ENCODE peak calls at places on chromosomes 16 and 17, in eight cellular contexts. One of them, this sample, is unnamed.
A peak's percentile ranks its signal among the peaks of the same experiment; 100 is the strongest.

GRCh38 chr17:65527381-65527780 is 34.1 kb downstream of the AXIN2 start:
- DNase-seq in memory B cell: no peak
- DNase-seq in cardiac muscle cell: no peak
- DNase-seq in HEK293T: no peak
- DNase-seq in upper lobe of right lung: no peak
- DNase-seq in activated CD8-positive, alpha-beta memory T cell treated with anti-CD3 and anti-CD28 coated beads for 1 hour: no peak
- DNase-seq in fibroblast of pulmonary artery: no peak
- DNase-seq in sciatic nerve: no peak
- DNase-seq in this sample: no peak

GRCh38 chr16:65123846-65124513 is 2.1 kb upstream of the CDH11 start:
- DNase-seq in memory B cell: no peak
- DNase-seq in cardiac muscle cell: no peak
- DNase-seq in HEK293T: no peak
- DNase-seq in upper lobe of right lung: no peak
- DNase-seq in activated CD8-positive, alpha-beta memory T cell treated with anti-CD3 and anti-CD28 coated beads for 1 hour: no peak
- DNase-seq in fibroblast of pulmonary artery: no peak
- DNase-seq in sciatic nerve: no peak
- DNase-seq in this sample: no peak

GRCh38 chr16:66878067-66878466 is 2.2 kb upstream of the PDP2 start:
- DNase-seq in memory B cell: no peak
- DNase-seq in cardiac muscle cell: no peak
- DNase-seq in HEK293T: no peak
- DNase-seq in upper lobe of right lung: no peak
- DNase-seq in activated CD8-positive, alpha-beta memory T cell treated with anti-CD3 and anti-CD28 coated beads for 1 hour: no peak
- DNase-seq in fibroblast of pulmonary artery: no peak
- DNase-seq in sciatic nerve: no peak
- DNase-seq in this sample: peak; percentile 41

GRCh38 chr17:81551458-81552243 is 502 bp downstream of the FAAP100 start:
- DNase-seq in memory B cell: no peak
- DNase-seq in cardiac muscle cell: no peak
- DNase-seq in HEK293T: peak; percentile 39
- DNase-seq in upper lobe of right lung: no peak
- DNase-seq in activated CD8-positive, alpha-beta memory T cell treated with anti-CD3 and anti-CD28 coated beads for 1 hour: no peak
- DNase-seq in fibroblast of pulmonary artery: no peak
- DNase-seq in sciatic nerve: no peak
- DNase-seq in this sample: peak; percentile 69

GRCh38 chr17:72111374-72111773 is 9.4 kb upstream of the SOX9 start:
- DNase-seq in memory B cell: no peak
- DNase-seq in cardiac muscle cell: no peak
- DNase-seq in HEK293T: no peak
- DNase-seq in upper lobe of right lung: no peak
- DNase-seq in activated CD8-positive, alpha-beta memory T cell treated with anti-CD3 and anti-CD28 coated beads for 1 hour: no peak
- DNase-seq in fibroblast of pulmonary artery: no peak
- DNase-seq in sciatic nerve: no peak
- DNase-seq in this sample: no peak

GRCh38 chr17:63881935-63882601 is at the start of gene GH2:
- DNase-seq in memory B cell: peak; percentile 73
- DNase-seq in cardiac muscle cell: peak; percentile 62
- DNase-seq in HEK293T: peak; percentile 86
- DNase-seq in upper lobe of right lung: no peak
- DNase-seq in activated CD8-positive, alpha-beta memory T cell treated with anti-CD3 and anti-CD28 coated beads for 1 hour: peak; percentile 28
- DNase-seq in fibroblast of pulmonary artery: peak; percentile 53
- DNase-seq in sciatic nerve: no peak
- DNase-seq in this sample: peak; percentile 22

GRCh38 chr16:9976641-9977040 is 205.6 kb downstream of the GRIN2A start:
- DNase-seq in memory B cell: no peak
- DNase-seq in cardiac muscle cell: no peak
- DNase-seq in HEK293T: no peak
- DNase-seq in upper lobe of right lung: no peak
- DNase-seq in activated CD8-positive, alpha-beta memory T cell treated with anti-CD3 and anti-CD28 coated beads for 1 hour: no peak
- DNase-seq in fibroblast of pulmonary artery: no peak
- DNase-seq in sciatic nerve: no peak
- DNase-seq in this sample: no peak

GRCh38 chr16:77965346-77965745 is 57.0 kb upstream of the CLEC3A start:
- DNase-seq in memory B cell: no peak
- DNase-seq in cardiac muscle cell: no peak
- DNase-seq in HEK293T: no peak
- DNase-seq in upper lobe of right lung: no peak
- DNase-seq in activated CD8-positive, alpha-beta memory T cell treated with anti-CD3 and anti-CD28 coated beads for 1 hour: no peak
- DNase-seq in fibroblast of pulmonary artery: no peak
- DNase-seq in sciatic nerve: no peak
- DNase-seq in this sample: no peak

GRCh38 chr17:42288078-42288984 is at the start of gene STAT5A:
- DNase-seq in memory B cell: peak; percentile 74
- DNase-seq in cardiac muscle cell: peak; percentile 93
- DNase-seq in HEK293T: no peak
- DNase-seq in upper lobe of right lung: peak; percentile 95
- DNase-seq in activated CD8-positive, alpha-beta memory T cell treated with anti-CD3 and anti-CD28 coated beads for 1 hour: peak; percentile 62
- DNase-seq in fibroblast of pulmonary artery: peak; percentile 90
- DNase-seq in sciatic nerve: peak; percentile 94
- DNase-seq in this sample: peak; percentile 63

GRCh38 chr17:68468785-68469184 is 11.5 kb upstream of the WIPI1 start:
- DNase-seq in memory B cell: no peak
- DNase-seq in cardiac muscle cell: peak; percentile 57
- DNase-seq in HEK293T: no peak
- DNase-seq in upper lobe of right lung: no peak
- DNase-seq in activated CD8-positive, alpha-beta memory T cell treated with anti-CD3 and anti-CD28 coated beads for 1 hour: no peak
- DNase-seq in fibroblast of pulmonary artery: peak; percentile 26
- DNase-seq in sciatic nerve: no peak
- DNase-seq in this sample: peak; percentile 45

GRCh38 chr17:70855401-70856054 is 686.2 kb downstream of the KCNJ2 start:
- DNase-seq in memory B cell: no peak
- DNase-seq in cardiac muscle cell: peak; percentile 11
- DNase-seq in HEK293T: peak; percentile 13
- DNase-seq in upper lobe of right lung: no peak
- DNase-seq in activated CD8-positive, alpha-beta memory T cell treated with anti-CD3 and anti-CD28 coated beads for 1 hour: no peak
- DNase-seq in fibroblast of pulmonary artery: no peak
- DNase-seq in sciatic nerve: no peak
- DNase-seq in this sample: peak; percentile 73

GRCh38 chr17:81386646-81387234 is 8.5 kb upstream of the BAHCC1 start:
- DNase-seq in memory B cell: no peak
- DNase-seq in cardiac muscle cell: peak; percentile 33
- DNase-seq in HEK293T: no peak
- DNase-seq in upper lobe of right lung: peak; percentile 85
- DNase-seq in activated CD8-positive, alpha-beta memory T cell treated with anti-CD3 and anti-CD28 coated beads for 1 hour: no peak
- DNase-seq in fibroblast of pulmonary artery: no peak
- DNase-seq in sciatic nerve: no peak
- DNase-seq in this sample: no peak

GRCh38 chr16:88936913-88937666 is 39.9 kb downstream of the CBFA2T3 start:
- DNase-seq in memory B cell: no peak
- DNase-seq in cardiac muscle cell: no peak
- DNase-seq in HEK293T: no peak
- DNase-seq in upper lobe of right lung: no peak
- DNase-seq in activated CD8-positive, alpha-beta memory T cell treated with anti-CD3 and anti-CD28 coated beads for 1 hour: no peak
- DNase-seq in fibroblast of pulmonary artery: no peak
- DNase-seq in sciatic nerve: no peak
- DNase-seq in this sample: no peak

GRCh38 chr16:70786020-70786419 is 14.9 kb downstream of the VAC14 start:
- DNase-seq in memory B cell: no peak
- DNase-seq in cardiac muscle cell: no peak
- DNase-seq in HEK293T: no peak
- DNase-seq in upper lobe of right lung: no peak
- DNase-seq in activated CD8-positive, alpha-beta memory T cell treated with anti-CD3 and anti-CD28 coated beads for 1 hour: no peak
- DNase-seq in fibroblast of pulmonary artery: no peak
- DNase-seq in sciatic nerve: no peak
- DNase-seq in this sample: no peak

GRCh38 chr17:600576-601301 is 113.9 kb downstream of the VPS53 start:
- DNase-seq in memory B cell: no peak
- DNase-seq in cardiac muscle cell: peak; percentile 59
- DNase-seq in HEK293T: no peak
- DNase-seq in upper lobe of right lung: no peak
- DNase-seq in activated CD8-positive, alpha-beta memory T cell treated with anti-CD3 and anti-CD28 coated beads for 1 hour: no peak
- DNase-seq in fibroblast of pulmonary artery: peak; percentile 44
- DNase-seq in sciatic nerve: no peak
- DNase-seq in this sample: no peak

GRCh38 chr17:81404557-81405165 is 9.4 kb downstream of the BAHCC1 start:
- DNase-seq in memory B cell: no peak
- DNase-seq in cardiac muscle cell: no peak
- DNase-seq in HEK293T: no peak
- DNase-seq in upper lobe of right lung: no peak
- DNase-seq in activated CD8-positive, alpha-beta memory T cell treated with anti-CD3 and anti-CD28 coated beads for 1 hour: no peak
- DNase-seq in fibroblast of pulmonary artery: no peak
- DNase-seq in sciatic nerve: no peak
- DNase-seq in this sample: no peak

GRCh38 chr17:7293821-7294613 is 422 bp downstream of the YBX2 start:
- DNase-seq in memory B cell: no peak
- DNase-seq in cardiac muscle cell: no peak
- DNase-seq in HEK293T: no peak
- DNase-seq in upper lobe of right lung: peak; percentile 80
- DNase-seq in activated CD8-positive, alpha-beta memory T cell treated with anti-CD3 and anti-CD28 coated beads for 1 hour: no peak
- DNase-seq in fibroblast of pulmonary artery: no peak
- DNase-seq in sciatic nerve: no peak
- DNase-seq in this sample: no peak

GRCh38 chr17:880871-881269 is 98.7 kb downstream of the NXN start:
- DNase-seq in memory B cell: no peak
- DNase-seq in cardiac muscle cell: no peak
- DNase-seq in HEK293T: no peak
- DNase-seq in upper lobe of right lung: no peak
- DNase-seq in activated CD8-positive, alpha-beta memory T cell treated with anti-CD3 and anti-CD28 coated beads for 1 hour: no peak
- DNase-seq in fibroblast of pulmonary artery: no peak
- DNase-seq in sciatic nerve: no peak
- DNase-seq in this sample: no peak

GRCh38 chr16:48413291-48413690 is 28.1 kb upstream of the SIAH1 start:
- DNase-seq in memory B cell: no peak
- DNase-seq in cardiac muscle cell: no peak
- DNase-seq in HEK293T: no peak
- DNase-seq in upper lobe of right lung: no peak
- DNase-seq in activated CD8-positive, alpha-beta memory T cell treated with anti-CD3 and anti-CD28 coated beads for 1 hour: no peak
- DNase-seq in fibroblast of pulmonary artery: no peak
- DNase-seq in sciatic nerve: no peak
- DNase-seq in this sample: no peak

GRCh38 chr16:1923299-1924034 is 5.3 kb upstream of the HS3ST6 start:
- DNase-seq in memory B cell: no peak
- DNase-seq in cardiac muscle cell: peak; percentile 43
- DNase-seq in HEK293T: peak; percentile 76
- DNase-seq in upper lobe of right lung: no peak
- DNase-seq in activated CD8-positive, alpha-beta memory T cell treated with anti-CD3 and anti-CD28 coated beads for 1 hour: no peak
- DNase-seq in fibroblast of pulmonary artery: peak; percentile 20
- DNase-seq in sciatic nerve: no peak
- DNase-seq in this sample: no peak

GRCh38 chr17:21029032-21029431 is 13.8 kb downstream of the USP22 start:
- DNase-seq in memory B cell: no peak
- DNase-seq in cardiac muscle cell: peak; percentile 76
- DNase-seq in HEK293T: no peak
- DNase-seq in upper lobe of right lung: no peak
- DNase-seq in activated CD8-positive, alpha-beta memory T cell treated with anti-CD3 and anti-CD28 coated beads for 1 hour: no peak
- DNase-seq in fibroblast of pulmonary artery: peak; percentile 78
- DNase-seq in sciatic nerve: no peak
- DNase-seq in this sample: peak; percentile 85

GRCh38 chr17:73988110-73988509 is 215.4 kb upstream of the RPL38 start:
- DNase-seq in memory B cell: no peak
- DNase-seq in cardiac muscle cell: no peak
- DNase-seq in HEK293T: no peak
- DNase-seq in upper lobe of right lung: no peak
- DNase-seq in activated CD8-positive, alpha-beta memory T cell treated with anti-CD3 and anti-CD28 coated beads for 1 hour: no peak
- DNase-seq in fibroblast of pulmonary artery: no peak
- DNase-seq in sciatic nerve: no peak
- DNase-seq in this sample: no peak

GRCh38 chr16:85912271-85912974 is 13.5 kb downstream of the IRF8 start:
- DNase-seq in memory B cell: no peak
- DNase-seq in cardiac muscle cell: peak; percentile 99
- DNase-seq in HEK293T: no peak
- DNase-seq in upper lobe of right lung: no peak
- DNase-seq in activated CD8-positive, alpha-beta memory T cell treated with anti-CD3 and anti-CD28 coated beads for 1 hour: no peak
- DNase-seq in fibroblast of pulmonary artery: peak; percentile 95
- DNase-seq in sciatic nerve: peak; percentile 83
- DNase-seq in this sample: no peak

GRCh38 chr16:48811478-48811877 is 201.5 kb upstream of the N4BP1 start:
- DNase-seq in memory B cell: no peak
- DNase-seq in cardiac muscle cell: no peak
- DNase-seq in HEK293T: no peak
- DNase-seq in upper lobe of right lung: no peak
- DNase-seq in activated CD8-positive, alpha-beta memory T cell treated with anti-CD3 and anti-CD28 coated beads for 1 hour: no peak
- DNase-seq in fibroblast of pulmonary artery: no peak
- DNase-seq in sciatic nerve: no peak
- DNase-seq in this sample: no peak

GRCh38 chr16:53558665-53559064 is 55.7 kb upstream of the AKTIP start:
- DNase-seq in memory B cell: no peak
- DNase-seq in cardiac muscle cell: no peak
- DNase-seq in HEK293T: no peak
- DNase-seq in upper lobe of right lung: no peak
- DNase-seq in activated CD8-positive, alpha-beta memory T cell treated with anti-CD3 and anti-CD28 coated beads for 1 hour: no peak
- DNase-seq in fibroblast of pulmonary artery: no peak
- DNase-seq in sciatic nerve: no peak
- DNase-seq in this sample: no peak

GRCh38 chr16:11955713-11956123 is 9.3 kb upstream of the TNFRSF17 start:
- DNase-seq in memory B cell: no peak
- DNase-seq in cardiac muscle cell: peak; percentile 71
- DNase-seq in HEK293T: no peak
- DNase-seq in upper lobe of right lung: no peak
- DNase-seq in activated CD8-positive, alpha-beta memory T cell treated with anti-CD3 and anti-CD28 coated beads for 1 hour: no peak
- DNase-seq in fibroblast of pulmonary artery: peak; percentile 59
- DNase-seq in sciatic nerve: no peak
- DNase-seq in this sample: peak; percentile 43

GRCh38 chr17:81035389-81036127 is 607 bp downstream of the BAIAP2 start:
- DNase-seq in memory B cell: no peak
- DNase-seq in cardiac muscle cell: peak; percentile 42
- DNase-seq in HEK293T: no peak
- DNase-seq in upper lobe of right lung: no peak
- DNase-seq in activated CD8-positive, alpha-beta memory T cell treated with anti-CD3 and anti-CD28 coated beads for 1 hour: no peak
- DNase-seq in fibroblast of pulmonary artery: no peak
- DNase-seq in sciatic nerve: no peak
- DNase-seq in this sample: no peak

This sample was measured in LHCN-M2.